ENCODE peak calls at places on chromosomes 2 and 18, in six cellular contexts. G, I, D, R, J and M are unnamed samples.

GRCh38 chr18:77017355-77017754 is 115.2 kb downstream of the MBP start:
- DNase-seq in R (no peak), G (no peak), I (no peak), D (no peak), J (no peak), M (no peak)

GRCh38 chr2:2873450-2873811 is 504.2 kb downstream of the EIPR1 start:
- DNase-seq in D (no peak), R (no peak), I (no peak), G (no peak), J (no peak), M (no peak)

GRCh38 chr2:202494300-202494699 is 118.2 kb downstream of the BMPR2 start:
- DNase-seq in D (no peak), I (no peak), R (peak; percentile 91), J (peak; percentile 64), G (peak; percentile 86), M (peak; percentile 32)

GRCh38 chr2:30664761-30665358 is 142.4 kb downstream of the CAPN13 start:
- DNase-seq in G (peak; percentile 88), R (peak; percentile 89), J (peak; percentile 96), D (no peak), I (peak; percentile 37), M (peak; percentile 86)

GRCh38 chr18:32831781-32832180 is 59.0 kb upstream of the KLHL14 start:
- DNase-seq in R (peak; percentile 1), I (no peak), G (no peak), D (no peak), J (no peak), M (no peak)

GRCh38 chr2:150476809-150477302 is 10.6 kb downstream of the RND3 start:
- DNase-seq in D (no peak), J (no peak), G (no peak), R (peak; percentile 31), I (no peak), M (no peak)

GRCh38 chr18:45248240-45248903 is 366.9 kb upstream of the SLC14A2 start:
- DNase-seq in D (no peak), I (no peak), G (peak; percentile 66), R (peak; percentile 82), J (peak; percentile 98), M (peak; percentile 80)

GRCh38 chr2:134679740-134680139 is 39.1 kb downstream of the TMEM163 start:
- DNase-seq in J (no peak), G (no peak), D (no peak), I (no peak), R (no peak), M (no peak)

GRCh38 chr2:69163556-69163955 is 150.6 kb downstream of the ANTXR1 start:
- DNase-seq in R (no peak), I (no peak), J (no peak), D (no peak), G (no peak), M (no peak)

GRCh38 chr2:136219341-136219740 is 101.4 kb upstream of the CXCR4 start:
- DNase-seq in J (no peak), G (no peak), I (no peak), D (no peak), R (no peak), M (no peak)

GRCh38 chr18:7516505-7517117 is 50.5 kb upstream of the PTPRM start:
- DNase-seq in J (no peak), R (no peak), G (no peak), I (no peak), D (no peak), M (no peak)